ENCODE peak calls at places on chromosomes 5 and 9, in five cellular contexts. F, C, S, R and D are unnamed samples.

GRCh38 chr9:131657456-131657855 is 82.4 kb downstream of the RAPGEF1 start:
- DNase-seq in F (no peak), C (no peak), S (no peak), R (no peak), D (no peak)

GRCh38 chr5:17228833-17229291 is 11.4 kb downstream of the BASP1 start:
- DNase-seq in F (no peak), C (no peak), S (no peak), R (no peak), D (peak; percentile 78)

GRCh38 chr5:115456056-115456455 is 88.5 kb downstream of the FEM1C start:
- DNase-seq in F (no peak), C (no peak), S (no peak), R (no peak), D (no peak)

GRCh38 chr5:72785796-72786195 is 30.7 kb upstream of the TNPO1 start:
- DNase-seq in F (peak; percentile 7), C (no peak), S (no peak), R (no peak), D (no peak)

GRCh38 chr5:80125022-80125961 is 90.1 kb downstream of the THBS4 start:
- DNase-seq in F (no peak), C (no peak), S (no peak), R (no peak), D (no peak)

GRCh38 chr5:131647078-131647769 is 12.2 kb upstream of the RAPGEF6 start:
- DNase-seq in F (no peak), C (no peak), S (no peak), R (no peak), D (no peak)

GRCh38 chr5:81147011-81147594 is 86.0 kb upstream of the CKMT2 start:
- DNase-seq in F (no peak), C (no peak), S (no peak), R (no peak), D (no peak)

GRCh38 chr5:127088226-127088625 is 14.9 kb upstream of the C5orf63 start:
- DNase-seq in F (peak; percentile 76), C (no peak), S (no peak), R (no peak), D (peak; percentile 96)

GRCh38 chr5:1181451-1182359 is 19.7 kb upstream of the SLC6A19 start:
- DNase-seq in F (no peak), C (no peak), S (no peak), R (no peak), D (no peak)

GRCh38 chr9:112038017-112038408 is 137.1 kb downstream of the SUSD1 start:
- DNase-seq in F (no peak), C (no peak), S (no peak), R (no peak), D (no peak)

GRCh38 chr5:148717668-148718067 is 63.3 kb upstream of the HTR4 start:
- DNase-seq in F (no peak), C (no peak), S (no peak), R (no peak), D (no peak)

GRCh38 chr9:36189978-36190377 is 743 bp upstream of the CLTA start:
- DNase-seq in F (peak; percentile 23), C (no peak), S (no peak), R (no peak), D (no peak)

GRCh38 chr9:26723486-26723885 is 169.1 kb downstream of the CAAP1 start:
- DNase-seq in F (no peak), C (peak; percentile 3), S (peak; percentile 47), R (no peak), D (no peak)

GRCh38 chr5:17305964-17306725 is 88.7 kb downstream of the BASP1 start:
- DNase-seq in F (no peak), C (no peak), S (no peak), R (no peak), D (peak; percentile 93)

GRCh38 chr5:96934291-96934694 is 1.6 kb upstream of the LNPEP start:
- DNase-seq in F (peak; percentile 63), C (no peak), S (no peak), R (no peak), D (peak; percentile 53)

GRCh38 chr9:99134893-99135341 is 30.0 kb downstream of the TGFBR1 start:
- DNase-seq in F (peak; percentile 40), C (no peak), S (no peak), R (no peak), D (peak; percentile 84)

GRCh38 chr9:86098793-86099694 is at the start of gene GOLM1:
- DNase-seq in F (peak; percentile 18), C (no peak), S (no peak), R (no peak), D (peak; percentile 44)

GRCh38 chr5:98779264-98779877 is 5.9 kb downstream of the RGMB start:
- DNase-seq in F (no peak), C (no peak), S (no peak), R (no peak), D (no peak)

GRCh38 chr9:113644321-113644720 is 180.8 kb downstream of the RGS3 start:
- DNase-seq in F (no peak), C (no peak), S (no peak), R (no peak), D (no peak)

GRCh38 chr5:172403191-172403794 is 51.0 kb downstream of the SH3PXD2B start:
- DNase-seq in F (no peak), C (peak; percentile 88), S (no peak), R (no peak), D (peak; percentile 78)

GRCh38 chr9:14447103-14447502 is 133.2 kb upstream of the NFIB start:
- DNase-seq in F (no peak), C (no peak), S (no peak), R (no peak), D (no peak)

GRCh38 chr9:114321759-114322158 is 1.1 kb upstream of the ORM1 start:
- DNase-seq in F (no peak), C (no peak), S (no peak), R (no peak), D (peak; percentile 59)

GRCh38 chr9:135443811-135444470 is 35.6 kb upstream of the PPP1R26 start:
- DNase-seq in F (no peak), C (no peak), S (no peak), R (no peak), D (no peak)

GRCh38 chr5:172042183-172042582 is 35.7 kb upstream of the FBXW11 start:
- DNase-seq in F (no peak), C (no peak), S (no peak), R (no peak), D (no peak)

GRCh38 chr9:134454386-134454978 is 128.2 kb downstream of the RXRA start:
- DNase-seq in F (no peak), C (no peak), S (no peak), R (no peak), D (peak; percentile 44)

GRCh38 chr5:90264930-90265857 is 144.4 kb downstream of the CETN3 start:
- DNase-seq in F (peak; percentile 73), C (peak; percentile 67), S (no peak), R (peak; percentile 33), D (peak; percentile 56)

GRCh38 chr9:7560669-7561305 is 238.8 kb downstream of the DMAC1 start:
- DNase-seq in F (no peak), C (peak; percentile 53), S (no peak), R (no peak), D (no peak)

GRCh38 chr9:127553793-127554192 is 58.3 kb upstream of the STXBP1 start:
- DNase-seq in F (no peak), C (no peak), S (no peak), R (no peak), D (no peak)

GRCh38 chr5:169527863-169528262 is 55.7 kb upstream of the SPDL1 start:
- DNase-seq in F (no peak), C (no peak), S (no peak), R (no peak), D (peak; percentile 55)

GRCh38 chr5:92687793-92688467 is 893.1 kb downstream of the NR2F1-AS1 start:
- DNase-seq in F (peak; percentile 20), C (peak; percentile 18), S (peak; percentile 20), R (no peak), D (peak; percentile 56)

GRCh38 chr5:136080113-136080482 is 51.3 kb downstream of the TGFBI start:
- DNase-seq in F (no peak), C (no peak), S (no peak), R (no peak), D (no peak)

GRCh38 chr9:105883847-105884246 is 189.5 kb downstream of the TMEM38B start:
- DNase-seq in F (no peak), C (no peak), S (no peak), R (no peak), D (no peak)

GRCh38 chr9:6692891-6693361 is 47.4 kb upstream of the GLDC start:
- DNase-seq in F (no peak), C (no peak), S (peak; percentile 85), R (no peak), D (no peak)

GRCh38 chr9:128899566-128900322 is 17.8 kb downstream of the LRRC8A start:
- DNase-seq in F (no peak), C (no peak), S (no peak), R (no peak), D (no peak)

GRCh38 chr9:69207503-69207902 is 33.4 kb downstream of the TJP2 start:
- DNase-seq in F (no peak), C (no peak), S (no peak), R (no peak), D (no peak)

GRCh38 chr9:121367651-121368510 is 2.2 kb downstream of the STOM start:
- DNase-seq in F (no peak), C (no peak), S (no peak), R (no peak), D (no peak)

GRCh38 chr5:133760532-133760931 is 148.2 kb upstream of the FSTL4 start:
- DNase-seq in F (no peak), C (no peak), S (no peak), R (no peak), D (no peak)

GRCh38 chr5:84437673-84438315 is 53.1 kb upstream of the EDIL3 start:
- DNase-seq in F (peak; percentile 75), C (no peak), S (no peak), R (no peak), D (peak; percentile 94)

GRCh38 chr9:2227468-2227867 is 212.3 kb downstream of the SMARCA2 start:
- DNase-seq in F (peak; percentile 13), C (no peak), S (no peak), R (no peak), D (peak; percentile 64)